ENCODE peak calls at places on chromosome X, in five cellular contexts. H is psoas muscle, V is stomach, F is fibroblast of the aortic adventitia, O is left lung. J is an unnamed sample.

GRCh38 chrX:135295238-135295943 is 13.9 kb upstream of the ETDC start:
- DNase-seq in F (peak), H (peak), V (no peak), O (peak), J (peak)

GRCh38 chrX:118726887-118727685 is at the start of gene IL13RA1:
- DNase-seq in F (peak), O (peak), V (peak), H (peak), J (peak)

GRCh38 chrX:103376118-103376978 is at the start of gene BEX3:
- DNase-seq in H (peak), F (peak), O (peak), V (peak), J (peak)

GRCh38 chrX:154125356-154126040 is 18.5 kb upstream of the OPN1LW start:
- DNase-seq in F (no peak), V (no peak), O (no peak), H (no peak), J (no peak)

GRCh38 chrX:26747877-26748276 is 531.9 kb downstream of the MAGEB5 start:
- DNase-seq in F (no peak), O (no peak), V (no peak), H (no peak), J (no peak)

GRCh38 chrX:124462931-124463330 is 116.6 kb downstream of the SH2D1A start:
- DNase-seq in O (no peak), V (no peak), H (no peak), F (no peak), J (no peak)

GRCh38 chrX:120372667-120373370 is 10.9 kb downstream of the ATP1B4 start:
- DNase-seq in H (no peak), V (no peak), O (no peak), F (peak), J (no peak)

GRCh38 chrX:152170621-152171020 is 32.2 kb upstream of the MAGEA10 start:
- DNase-seq in O (no peak), H (no peak), V (no peak), F (no peak), J (no peak)

GRCh38 chrX:132272826-132273225 is 53.6 kb upstream of the RAP2C start:
- DNase-seq in V (no peak), F (no peak), H (no peak), O (no peak), J (no peak)

GRCh38 chrX:132270021-132270420 is 50.8 kb upstream of the RAP2C start:
- DNase-seq in O (no peak), H (no peak), V (no peak), F (no peak), J (no peak)

GRCh38 chrX:132270699-132271098 is 51.5 kb upstream of the RAP2C start:
- DNase-seq in O (no peak), H (peak), F (peak), V (no peak), J (no peak)

GRCh38 chrX:132267392-132267791 is 48.1 kb upstream of the RAP2C start:
- DNase-seq in H (no peak), O (no peak), V (no peak), F (no peak), J (no peak)

GRCh38 chrX:132271330-132271729 is 52.1 kb upstream of the RAP2C start:
- DNase-seq in V (no peak), F (peak), H (no peak), O (no peak), J (no peak)
- H3K4me3 ChIP-seq in V (no peak), F (no peak), H (no peak), O (no peak), J (no peak)

GRCh38 chrX:24150051-24150790 is 692 bp downstream of the ZFX start:
- DNase-seq in O (peak), V (peak), H (peak), F (peak), J (peak)
- TF ChIP-seq CTCF in O (peak), V (no peak), H (peak), F (peak), J (peak)

GRCh38 chrX:9586992-9587392 is 122.1 kb downstream of the TBL1X start:
- DNase-seq in O (no peak), V (no peak), H (no peak), F (no peak), J (no peak)
- H3K4me3 ChIP-seq in O (no peak), V (no peak), H (no peak), F (no peak), J (no peak)

GRCh38 chrX:6558979-6559378 is 24.1 kb upstream of the VCX3A start:
- DNase-seq in V (no peak), O (no peak), H (no peak), F (no peak), J (no peak)

GRCh38 chrX:6557690-6558089 is 22.8 kb upstream of the VCX3A start:
- DNase-seq in O (no peak), F (no peak), H (no peak), V (no peak), J (no peak)
- TF ChIP-seq CTCF in O (no peak), F (no peak), H (no peak), V (no peak), J (no peak)

DNA sequence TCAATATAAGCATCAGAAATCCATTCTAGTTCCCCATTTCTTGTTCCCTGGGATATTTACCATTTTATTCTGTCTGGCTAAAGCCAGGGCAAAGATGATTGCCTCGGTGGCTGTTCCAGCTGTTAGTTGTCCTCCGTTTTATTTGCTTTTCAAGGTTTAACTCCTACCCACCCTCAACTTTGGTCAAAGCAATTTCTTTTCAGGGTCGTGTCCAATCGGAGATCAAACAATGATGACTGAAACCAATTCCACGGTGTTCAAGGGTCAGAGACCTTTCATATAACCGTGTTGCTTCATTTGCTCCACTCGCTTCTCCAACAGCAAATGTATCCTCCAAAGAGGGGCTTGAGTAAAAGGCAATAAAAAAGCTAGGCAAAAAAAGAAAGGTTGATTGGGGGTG is 193.5 kb upstream of the FTHL17 start:
- DNase-seq in H (no peak), V (no peak), F (no peak), O (no peak), J (no peak)
- H3K4me3 ChIP-seq in H (peak), V (peak), F (no peak), O (no peak), J (no peak)

GRCh38 chrX:31057291-31057690 is 14.6 kb downstream of the FTHL17 start:
- DNase-seq in H (no peak), F (no peak), V (no peak), O (no peak), J (no peak)
- TF ChIP-seq CTCF in H (no peak), F (no peak), V (no peak), O (no peak), J (peak)

GRCh38 chrX:65750674-65751469 is 83.4 kb downstream of the MSN start:
- DNase-seq in H (no peak), O (no peak), V (no peak), F (no peak), J (no peak)
- H3K4me3 ChIP-seq in H (no peak), O (no peak), V (no peak), F (no peak), J (no peak)

DNA sequence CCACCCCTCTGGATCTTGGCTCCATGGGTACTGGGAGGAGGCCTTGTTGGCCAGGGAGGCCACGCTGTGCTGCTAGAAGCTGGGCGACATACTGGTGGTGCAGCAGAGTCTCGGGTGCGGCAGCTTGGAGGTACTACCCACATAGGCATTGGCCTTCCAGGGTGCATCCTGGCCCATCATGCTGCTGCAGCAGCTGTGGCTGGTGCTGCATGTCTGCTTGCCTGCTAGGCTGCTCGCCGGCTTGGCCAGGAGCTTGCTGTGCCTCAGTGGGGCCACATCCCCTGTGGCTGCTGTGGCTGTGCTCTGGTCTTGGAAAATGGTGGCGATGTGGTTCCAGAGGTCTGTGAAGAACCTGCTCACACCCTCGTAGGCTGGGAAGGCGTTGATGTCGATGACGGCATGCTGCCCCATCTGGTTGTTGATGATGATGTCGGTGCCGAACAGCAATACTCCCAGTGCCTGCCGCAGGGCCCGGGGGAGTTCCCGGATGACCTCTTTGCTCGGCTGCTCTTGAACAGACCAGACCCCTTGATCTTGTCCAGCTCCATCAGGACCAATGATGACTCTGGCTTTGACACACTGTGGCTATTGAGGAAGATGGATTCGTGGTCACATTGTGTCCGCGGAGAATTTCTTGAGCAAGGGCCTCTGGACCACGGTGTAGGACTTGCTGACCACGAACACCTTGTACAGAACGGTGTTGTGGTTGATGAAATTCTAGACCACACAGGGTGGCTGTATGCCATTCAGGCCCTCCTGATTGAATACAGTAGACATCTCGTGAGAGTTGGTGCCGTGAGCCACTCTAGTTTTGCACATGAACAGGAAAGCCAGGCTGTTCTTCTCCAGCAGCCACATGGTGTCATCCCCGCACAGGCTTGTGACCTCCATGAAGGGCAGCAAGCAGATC is 11.8 kb downstream of the RBM10 start:
- DNase-seq in V (peak), F (no peak), O (no peak), H (no peak), J (no peak)
- TF ChIP-seq CTCF in V (no peak), F (no peak), O (no peak), H (no peak), J (no peak)

GRCh38 chrX:75989806-75990590 is 182.9 kb upstream of the PBDC1 start:
- DNase-seq in O (no peak), F (no peak), V (no peak), H (no peak), J (peak)
- H3K4me3 ChIP-seq in O (no peak), F (no peak), V (no peak), H (no peak), J (no peak)